ENCODE peak calls at places on chromosome 16, in five cellular contexts. C is H1, I is HepG2, R is GM12878, W is K562. G is an unnamed sample.

GRCh38 chr16:66300501-66300900 is 66.0 kb upstream of the CDH5 start:
- DNase-seq in C (no peak), I (no peak), R (no peak), W (no peak), G (no peak)

GRCh38 chr16:67943619-67944503 is at the start of gene LCAT:
- DNase-seq in C (no peak), I (peak; percentile 78), R (no peak), W (peak; percentile 62), G (no peak)

GRCh38 chr16:17937003-17937402 is 399.5 kb downstream of the NPIPA8 start:
- DNase-seq in C (no peak), I (no peak), R (no peak), W (no peak), G (no peak)

GRCh38 chr16:69476920-69477418 is 52.5 kb downstream of the CYB5B start:
- DNase-seq in C (no peak), I (peak; percentile 29), R (no peak), W (peak; percentile 29), G (no peak)

GRCh38 chr16:84501077-84501735 is 3.3 kb downstream of the MEAK7 start:
- DNase-seq in C (no peak), I (no peak), R (no peak), W (no peak), G (no peak)

GRCh38 chr16:21524068-21524751 is 75.2 kb upstream of the METTL9 start:
- DNase-seq in C (no peak), I (peak; percentile 71), R (no peak), W (no peak), G (no peak)

GRCh38 chr16:88356124-88356726 is 26.5 kb upstream of the ZNF469 start:
- DNase-seq in C (no peak), I (no peak), R (no peak), W (no peak), G (no peak)

GRCh38 chr16:66130296-66130910 is 236.1 kb upstream of the CDH5 start:
- DNase-seq in C (no peak), I (no peak), R (no peak), W (no peak), G (no peak)

GRCh38 chr16:74605332-74605731 is 1.6 kb downstream of the GLG1 start:
- DNase-seq in C (no peak), I (no peak), R (no peak), W (no peak), G (no peak)

GRCh38 chr16:88350922-88351321 is 31.8 kb upstream of the ZNF469 start:
- DNase-seq in C (no peak), I (no peak), R (no peak), W (no peak), G (peak; percentile 23)

GRCh38 chr16:70653809-70654771 is 7.7 kb downstream of the IL34 start:
- DNase-seq in C (peak; percentile 96), I (peak; percentile 86), R (peak; percentile 44), W (peak; percentile 75), G (peak; percentile 83)

GRCh38 chr16:10577305-10578202 is 2.8 kb downstream of the EMP2 start:
- DNase-seq in C (no peak), I (no peak), R (no peak), W (no peak), G (peak; percentile 58)
- H3K27ac ChIP-seq in C (no peak overlapping the region), I (no peak overlapping the region), R (no peak overlapping the region), W (no peak overlapping the region), G (no peak overlapping the region)

GRCh38 chr16:65012357-65012756 is 109.5 kb downstream of the CDH11 start:
- DNase-seq in C (no peak), I (no peak), R (no peak), W (no peak), G (no peak)
- TF ChIP-seq CHD2 in C (no peak), I (no peak), R (no peak), W (no peak), G (no peak)

DNA sequence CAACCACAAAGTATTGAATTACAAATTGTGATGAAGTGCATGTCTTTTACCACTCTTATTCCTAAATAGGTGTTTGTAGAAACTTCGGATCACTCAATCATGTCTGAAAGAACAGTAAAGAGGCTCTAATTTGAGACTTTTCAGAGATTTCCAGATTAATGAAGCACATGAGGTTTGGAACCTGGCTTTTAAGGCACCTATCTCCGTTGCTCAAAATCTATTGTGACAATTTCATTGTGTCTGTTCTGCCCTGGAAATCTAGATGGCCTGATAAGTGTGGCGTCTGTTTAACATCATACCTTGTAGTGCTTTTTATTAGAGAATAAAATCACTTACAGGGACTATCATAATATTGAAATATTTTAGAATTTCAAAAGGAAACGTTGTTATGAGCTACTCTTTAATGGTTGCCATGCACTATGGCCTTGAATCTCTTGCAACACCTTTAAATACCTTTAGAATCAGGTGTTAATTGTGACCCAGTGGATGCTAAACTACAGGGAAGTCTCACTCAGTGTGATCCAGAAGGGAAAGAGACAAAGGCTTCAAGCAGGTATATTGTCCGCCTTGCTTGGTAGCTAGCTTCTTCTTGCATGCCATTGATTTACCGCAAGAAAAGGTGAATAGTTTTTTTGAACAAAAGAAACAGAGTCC is 210.3 kb downstream of the CNTNAP4 start:
- DNase-seq in C (no peak), I (no peak), R (no peak), W (no peak), G (peak; percentile 32)
- H3K27me3 ChIP-seq in C (no peaks in the 10 kb centered on the region), I (no peaks in the 10 kb centered on the region), R (no peaks in the 10 kb centered on the region), W (no peaks in the 10 kb centered on the region), G (no peaks in the 10 kb centered on the region)

DNA sequence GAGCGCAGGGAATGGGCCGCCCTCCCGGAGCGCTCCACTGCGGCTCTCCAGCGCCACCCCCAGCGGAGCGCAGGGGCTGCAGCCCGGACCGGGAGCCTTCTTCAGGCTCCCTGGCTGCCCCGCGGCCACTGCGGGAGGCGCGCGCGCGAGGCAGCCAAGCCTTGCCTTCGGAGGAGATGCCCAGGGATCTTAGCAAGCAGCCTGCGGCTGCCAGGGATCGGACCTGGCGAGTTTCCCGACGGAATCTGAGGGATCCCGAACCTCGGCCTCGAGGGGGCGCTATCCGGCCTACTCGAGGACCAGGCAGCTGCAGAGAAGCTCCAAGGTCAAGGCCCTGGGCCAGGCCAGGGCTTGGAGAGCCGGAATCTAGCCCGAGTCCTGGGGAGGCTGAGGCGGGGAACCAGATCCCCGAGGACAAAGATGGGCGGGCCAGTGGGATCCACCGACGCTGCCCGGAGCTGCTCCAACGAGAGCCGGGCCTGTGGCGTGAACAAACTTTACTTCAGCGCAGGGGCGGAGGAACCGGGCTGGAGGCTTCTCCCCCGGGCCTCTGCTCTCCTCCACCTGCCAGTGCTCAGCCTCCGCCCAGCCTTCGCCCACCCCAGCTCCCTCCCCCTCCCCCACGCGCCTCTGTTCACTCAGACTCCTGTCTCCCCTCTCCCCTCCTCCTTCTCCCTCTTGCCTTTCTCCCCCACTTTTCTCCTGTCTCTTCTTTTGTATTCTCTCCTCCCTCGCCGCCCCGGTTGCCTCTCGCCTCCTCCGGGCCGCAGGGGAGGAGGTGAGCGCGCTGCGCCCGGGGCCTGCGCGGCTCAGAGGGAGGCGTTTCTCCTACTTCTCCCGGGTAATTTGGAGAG is at the start of gene IRX6:
- DNase-seq in C (peak; percentile 93), I (no peak), R (no peak), W (peak; percentile 28), G (peak; percentile 89)
- H3K27ac ChIP-seq in C (no peak within 1 kb of the TSS), I (no peak within 1 kb of the TSS), R (no peak within 1 kb of the TSS), W (no peak within 1 kb of the TSS), G (peak within 1 kb of the TSS; percentile 39)

GRCh38 chr16:28131743-28132393 is 68.4 kb upstream of the GSG1L start:
- DNase-seq in C (no peak), I (no peak), R (no peak), W (no peak), G (no peak)
- TF ChIP-seq CHD2 in C (no peak), I (no peak), R (no peak), W (no peak), G (no peak)

G was measured in SK-N-SH.